ENCODE peak calls at places on chromosomes 3 and 15, in eight cellular contexts. U, K, P, H, O, Y, Z and D are unnamed samples. For H3K4me1 and H3K9me3, the result is how much of the 10 kb centered on the place peaks cover.

GRCh38 chr3:195899701-195900425 is 8.5 kb downstream of the TNK2 start:
- DNase-seq in O (no peak), Y (no peak), U (no peak), K (peak), H (no peak), Z (no peak), P (no peak), D (no peak)

GRCh38 chr3:135055449-135055848 is 260.4 kb downstream of the EPHB1 start:
- DNase-seq in U (no peak), P (no peak), O (no peak), Z (no peak), Y (no peak), K (no peak), H (no peak), D (no peak)

GRCh38 chr3:136378011-136378410 is 127.9 kb downstream of the PCCB start:
- DNase-seq in P (no peak), K (no peak), Y (no peak), Z (no peak), U (no peak), O (no peak), H (no peak), D (no peak)

GRCh38 chr15:73575636-73576247 is 57.4 kb downstream of the NPTN start:
- DNase-seq in P (no peak), O (no peak), Y (no peak), Z (peak), H (no peak), U (peak), K (no peak), D (peak)

GRCh38 chr15:80105193-80105984 is 45.9 kb downstream of the ZFAND6 start:
- DNase-seq in U (peak), O (no peak), Z (no peak), K (no peak), P (no peak), H (no peak), Y (no peak), D (no peak)

GRCh38 chr3:147422934-147423599 is 13.9 kb downstream of the ZIC1 start:
- DNase-seq in P (no peak), U (no peak), O (no peak), Z (no peak), H (no peak), K (no peak), Y (peak), D (no peak)

GRCh38 chr3:187878776-187879524 is 133.7 kb upstream of the BCL6 start:
- DNase-seq in O (no peak), P (no peak), Z (no peak), H (no peak), U (peak), K (no peak), Y (no peak), D (no peak)

GRCh38 chr3:195285403-195285802 is 14.4 kb upstream of the XXYLT1 start:
- DNase-seq in H (no peak), P (no peak), Z (no peak), O (no peak), K (no peak), Y (no peak), U (no peak), D (no peak)

GRCh38 chr3:137792633-137793271 is 28.6 kb downstream of the SOX14 start:
- DNase-seq in O (no peak), Y (peak), H (no peak), K (no peak), Z (peak), P (no peak), U (no peak), D (no peak)

GRCh38 chr15:65060641-65061397 is 7.0 kb downstream of the RASL12 start:
- DNase-seq in U (no peak), K (no peak), P (no peak), O (no peak), H (no peak), Z (no peak), Y (no peak), D (peak)

GRCh38 chr3:168248383-168249047 is 152.8 kb upstream of the GOLIM4 start:
- DNase-seq in Z (peak), O (no peak), U (peak), K (peak), Y (peak), P (no peak), H (no peak), D (peak)

GRCh38 chr3:134004841-134005240 is 24.9 kb downstream of the SLCO2A1 start:
- DNase-seq in P (no peak), U (peak), K (no peak), H (no peak), O (no peak), Z (no peak), Y (no peak), D (no peak)

GRCh38 chr3:150844484-150844883 is 60.8 kb downstream of the MINDY4B start:
- DNase-seq in H (no peak), K (no peak), P (no peak), O (peak), U (no peak), Z (no peak), Y (no peak), D (no peak)

GRCh38 chr3:43031490-43032216 is 52.5 kb downstream of the GASK1A start:
- DNase-seq in P (no peak), H (no peak), U (no peak), Z (no peak), K (no peak), O (no peak), Y (no peak), D (peak)

GRCh38 chr3:16482770-16483531 is 30.5 kb downstream of the RFTN1 start:
- DNase-seq in H (peak), O (no peak), P (peak), Z (no peak), U (no peak), Y (no peak), K (peak), D (no peak)

GRCh38 chr15:86711476-86711875 is 631.8 kb downstream of the AGBL1 start:
- DNase-seq in U (no peak), Z (no peak), Y (no peak), H (no peak), O (no peak), P (no peak), K (no peak), D (no peak)

GRCh38 chr3:183161552-183162345 is 785 bp downstream of the LAMP3 start:
- DNase-seq in Z (peak), H (peak), P (peak), O (no peak), U (no peak), K (peak), Y (peak), D (no peak)

GRCh38 chr15:57358611-57359010 is 17.7 kb upstream of the CGNL1 start:
- DNase-seq in Y (no peak), H (no peak), U (no peak), K (no peak), O (no peak), P (no peak), Z (no peak), D (no peak)

GRCh38 chr3:55449527-55449926 is 37.6 kb downstream of the WNT5A start:
- DNase-seq in Y (no peak), H (no peak), O (no peak), K (no peak), P (no peak), Z (no peak), U (no peak), D (no peak)

GRCh38 chr3:110711130-110711832 is 360.3 kb upstream of the NECTIN3 start:
- DNase-seq in K (no peak), U (no peak), O (no peak), Z (no peak), Y (no peak), H (no peak), P (no peak), D (no peak)
- H3K4me1 ChIP-seq in K (under half), U (under half), O (under half), Z (under half), Y (under half), H (under half), P (under half), D (under half)

GRCh38 chr3:127761101-127761802 is 61.1 kb downstream of the MGLL start:
- DNase-seq in O (no peak), H (no peak), K (peak), P (no peak), Z (no peak), Y (no peak), U (no peak), D (no peak)
- H3K4me3 ChIP-seq in O (no peak), H (no peak), K (peak), P (no peak), Z (no peak), Y (no peak), U (no peak), D (no peak)

DNA sequence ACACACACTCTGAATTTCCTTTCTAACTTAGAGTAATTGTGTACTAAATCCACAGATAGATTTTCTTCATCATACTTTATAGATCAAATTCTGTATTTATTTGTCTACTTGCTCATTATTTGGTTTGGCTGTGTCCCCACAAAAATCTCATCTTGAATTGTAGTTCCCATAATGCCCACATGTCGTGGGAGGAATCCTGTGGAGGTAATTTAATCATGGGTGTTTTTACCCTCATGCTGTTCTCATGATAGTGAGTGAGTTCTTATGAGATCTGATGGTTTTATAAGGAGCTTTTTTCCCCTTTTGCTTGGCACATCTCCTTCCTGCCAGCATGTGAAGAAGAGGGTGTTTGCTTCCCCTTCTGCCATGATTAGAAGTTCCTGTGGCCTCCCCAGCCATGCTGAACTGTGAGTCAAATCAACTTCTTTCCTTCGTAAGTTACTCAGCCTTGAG is 198.3 kb upstream of the TGFBR2 start:
- DNase-seq in Z (no peak), P (no peak), H (no peak), K (no peak), Y (no peak), O (no peak), U (peak), D (no peak)
- H3K9me3 ChIP-seq in Z (under half), P (under half), H (under half), K (under half), Y (under half), O (under half), U (under half), D (under half)

GRCh38 chr15:74626336-74626735 is 10.7 kb downstream of the CLK3 start:
- DNase-seq in H (no peak), Z (no peak), K (no peak), O (no peak), P (no peak), Y (no peak), U (no peak), D (no peak)

GRCh38 chr15:74628949-74629348 is 13.3 kb downstream of the CLK3 start:
- DNase-seq in Z (no peak), U (no peak), K (no peak), Y (no peak), P (no peak), O (no peak), H (no peak), D (no peak)

GRCh38 chr15:74627766-74628165 is 12.1 kb downstream of the CLK3 start:
- DNase-seq in O (no peak), K (no peak), H (no peak), P (no peak), U (no peak), Z (no peak), Y (no peak), D (no peak)

GRCh38 chr15:74626752-74627692 is 11.4 kb downstream of the CLK3 start:
- DNase-seq in K (no peak), O (no peak), U (no peak), Y (no peak), H (no peak), Z (no peak), P (no peak), D (no peak)

GRCh38 chr15:74628199-74628598 is 12.6 kb downstream of the CLK3 start:
- DNase-seq in U (no peak), H (no peak), P (no peak), Z (no peak), K (no peak), Y (no peak), O (no peak), D (no peak)
- H3K4me1 ChIP-seq in U (under half), H (under half), P (under half), Z (under half), K (under half), Y (under half), O (under half), D (under half)

DNA sequence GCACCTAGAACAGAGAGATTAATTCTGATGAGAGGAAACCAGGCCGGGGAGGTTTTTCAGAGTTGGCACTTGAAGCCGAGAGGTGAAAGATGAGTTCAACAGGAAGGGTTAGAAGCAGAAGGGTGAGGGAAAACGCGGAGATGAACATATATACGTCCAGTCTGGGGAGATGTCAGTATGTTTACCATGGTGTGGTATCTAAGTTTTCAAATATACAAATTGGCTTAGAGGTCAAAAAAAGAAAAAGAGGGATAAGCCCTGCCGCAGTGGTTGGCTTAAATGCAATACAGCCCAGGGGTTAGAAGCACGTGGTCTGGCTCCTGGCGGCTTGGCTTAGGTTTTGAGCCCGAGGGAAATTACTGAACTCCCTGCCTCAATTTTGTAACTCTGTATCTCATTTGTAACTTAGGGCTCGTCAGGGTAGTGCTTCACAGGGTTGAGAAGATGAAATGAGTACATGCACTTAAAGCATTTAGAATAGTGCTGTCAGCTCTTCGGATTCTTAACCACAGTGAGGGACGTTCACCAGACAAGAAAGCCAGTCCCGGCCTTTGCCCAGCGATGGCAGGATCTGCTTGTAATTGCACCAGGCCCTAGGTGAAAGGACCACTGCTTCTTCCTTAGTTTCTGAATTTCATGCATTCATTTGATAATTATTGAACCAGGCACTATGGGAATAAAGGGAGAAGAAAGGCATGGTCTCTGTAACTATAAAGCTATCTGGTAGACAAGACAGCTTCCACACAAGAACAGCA is 6.4 kb downstream of the HES1 start:
- DNase-seq in P (peak), H (no peak), K (no peak), U (no peak), Y (peak), O (peak), Z (peak), D (peak)
- H3K4me3 ChIP-seq in P (no peak), H (peak), K (peak), U (peak), Y (no peak), O (no peak), Z (no peak), D (peak)